ENCODE peak calls at places on chromosomes 5 and 9, in nine cellular contexts. B, H, J, F, Y, K, Z, G and E are unnamed samples.

GRCh38 chr9:93651521-93651950 is 75.2 kb downstream of the PHF2 start:
- DNase-seq in Z (no peak), B (no peak), H (no peak), J (no peak), G (no peak), Y (no peak), K (no peak), F (no peak), E (no peak)

GRCh38 chr5:54663876-54664275 is 146.3 kb downstream of the SNX18 start:
- DNase-seq in Y (no peak), K (no peak), F (peak; percentile 99), B (no peak), Z (peak; percentile 43), H (peak; percentile 92), G (peak; percentile 91), J (peak; percentile 48), E (peak; percentile 79)

GRCh38 chr9:78692871-78693270 is 395.9 kb downstream of the PSAT1 start:
- DNase-seq in K (no peak), G (no peak), H (peak; percentile 15), J (no peak), B (no peak), F (peak; percentile 72), Z (no peak), Y (no peak), E (no peak)

GRCh38 chr9:130451509-130452388 is 7.0 kb downstream of the ASS1 start:
- DNase-seq in K (no peak), G (peak; percentile 78), B (peak; percentile 79), Z (peak; percentile 89), H (peak; percentile 95), F (peak; percentile 95), Y (peak; percentile 74), J (peak; percentile 99), E (peak; percentile 63)

GRCh38 chr9:38708759-38709158 is 11.2 kb downstream of the FAM240B start:
- DNase-seq in Y (no peak), H (peak; percentile 38), K (no peak), G (no peak), F (no peak), J (no peak), B (no peak), Z (no peak), E (no peak)

GRCh38 chr9:93667006-93667405 is 90.6 kb downstream of the PHF2 start:
- DNase-seq in K (no peak), G (no peak), B (no peak), Z (no peak), Y (peak; percentile 18), H (no peak), F (no peak), J (no peak), E (no peak)

GRCh38 chr5:134714120-134714519 is 24.2 kb upstream of the CAMLG start:
- DNase-seq in J (no peak), B (no peak), Z (no peak), Y (no peak), F (no peak), H (no peak), G (no peak), K (no peak), E (no peak)

GRCh38 chr9:129889936-129890717 is 54.9 kb downstream of the USP20 start:
- DNase-seq in Y (peak; percentile 87), K (no peak), F (no peak), B (no peak), Z (no peak), G (no peak), J (no peak), H (no peak), E (no peak)

GRCh38 chr5:109453251-109453650 is 43.5 kb upstream of the PJA2 start:
- DNase-seq in B (no peak), Y (no peak), H (no peak), K (no peak), Z (no peak), J (no peak), G (no peak), F (no peak), E (no peak)

GRCh38 chr5:105508519-105508918 is 1945.9 kb upstream of the NUDT12 start:
- DNase-seq in Y (no peak), H (peak; percentile 59), F (no peak), Z (no peak), B (no peak), K (no peak), J (no peak), G (no peak), E (no peak)

GRCh38 chr9:92715488-92716231 is 45.7 kb upstream of the IPPK start:
- DNase-seq in J (peak; percentile 80), B (no peak), H (no peak), Y (no peak), Z (no peak), G (no peak), K (no peak), F (peak; percentile 47), E (no peak)

GRCh38 chr5:172502969-172503368 is 48.6 kb upstream of the SH3PXD2B start:
- DNase-seq in F (no peak), J (peak; percentile 11), G (no peak), H (no peak), B (no peak), Y (peak; percentile 66), Z (no peak), K (no peak), E (no peak)

GRCh38 chr9:8456327-8456726 is 656.7 kb upstream of the DMAC1 start:
- DNase-seq in B (no peak), Y (no peak), Z (no peak), G (peak; percentile 1), H (no peak), K (no peak), F (peak; percentile 0), J (no peak), E (no peak)

GRCh38 chr5:77155179-77155839 is 55.2 kb upstream of the PDE8B start:
- DNase-seq in G (no peak), F (no peak), B (no peak), H (no peak), K (no peak), J (no peak), Y (no peak), Z (no peak), E (no peak)

GRCh38 chr5:77259479-77259878 is 49.0 kb downstream of the PDE8B start:
- DNase-seq in K (no peak), J (no peak), Z (no peak), Y (no peak), H (no peak), B (no peak), G (no peak), F (no peak), E (no peak)

GRCh38 chr5:95846554-95847260 is 24.2 kb upstream of the GLRX start:
- DNase-seq in B (peak; percentile 56), Z (peak; percentile 76), F (peak; percentile 78), H (peak; percentile 75), K (no peak), J (peak; percentile 59), Y (peak; percentile 65), G (no peak), E (no peak)

GRCh38 chr5:114152656-114153360 is 209.1 kb upstream of the KCNN2 start:
- DNase-seq in B (no peak), G (no peak), F (no peak), Y (no peak), H (no peak), J (no peak), K (no peak), Z (no peak), E (no peak)

GRCh38 chr9:5111696-5112095 is 73.7 kb downstream of the INSL6 start:
- DNase-seq in Z (no peak), J (no peak), K (no peak), F (no peak), Y (no peak), H (no peak), G (no peak), B (no peak), E (no peak)

GRCh38 chr5:143002459-143003327 is 232.5 kb downstream of the ARHGAP26 start:
- DNase-seq in G (peak; percentile 84), Y (no peak), B (no peak), J (no peak), K (no peak), F (peak; percentile 96), Z (peak; percentile 7), H (peak; percentile 91), E (peak; percentile 41)
- TF ChIP-seq CTCF in G (peak; percentile 54), Y (peak; percentile 76), B (no peak), J (no peak), K (peak; percentile 40), F (peak; percentile 64), Z (no peak), H (peak; percentile 58), E (peak; percentile 39)

DNA sequence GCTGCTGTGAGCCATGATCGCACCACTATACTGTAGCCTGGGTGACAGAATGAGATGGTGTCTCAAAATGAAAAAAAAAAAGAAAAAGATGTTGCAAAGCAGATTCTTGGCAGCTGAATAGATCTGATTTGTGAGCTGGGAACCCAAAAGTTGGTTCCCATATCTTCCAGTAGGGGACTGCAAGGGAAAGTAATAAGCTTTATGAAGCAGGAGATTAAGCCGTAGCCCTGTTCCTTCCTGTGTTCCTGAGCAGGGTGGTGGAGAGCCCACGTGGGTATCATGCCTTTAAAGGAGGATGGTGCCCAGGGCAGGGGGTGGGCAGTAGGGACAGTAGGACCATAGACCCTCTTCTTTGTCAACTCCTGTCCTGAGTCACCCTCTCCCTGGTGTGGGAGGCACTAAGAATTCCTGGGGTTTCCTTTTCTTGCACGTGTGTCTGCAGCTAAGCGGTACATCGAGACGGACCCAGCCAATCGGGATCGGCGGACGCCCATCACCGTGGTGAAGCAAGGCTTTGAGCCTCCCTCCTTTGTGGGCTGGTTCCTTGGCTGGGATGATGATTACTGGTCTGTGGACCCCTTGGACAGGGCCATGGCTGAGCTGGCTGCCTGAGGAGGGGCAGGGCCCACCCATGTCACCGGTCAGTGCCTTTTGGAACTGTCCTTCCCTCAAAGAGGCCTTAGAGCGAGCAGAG is 37.9 kb downstream of the STOM start:
- DNase-seq in J (no peak), H (no peak), F (peak; percentile 79), B (no peak), G (no peak), Y (no peak), Z (no peak), K (no peak), E (no peak)
- TF ChIP-seq CTCF in J (no peak), H (peak; percentile 9), F (peak; percentile 63), B (no peak), G (peak; percentile 38), Y (peak; percentile 40), Z (no peak), K (no peak), E (peak; percentile 23)

DNA sequence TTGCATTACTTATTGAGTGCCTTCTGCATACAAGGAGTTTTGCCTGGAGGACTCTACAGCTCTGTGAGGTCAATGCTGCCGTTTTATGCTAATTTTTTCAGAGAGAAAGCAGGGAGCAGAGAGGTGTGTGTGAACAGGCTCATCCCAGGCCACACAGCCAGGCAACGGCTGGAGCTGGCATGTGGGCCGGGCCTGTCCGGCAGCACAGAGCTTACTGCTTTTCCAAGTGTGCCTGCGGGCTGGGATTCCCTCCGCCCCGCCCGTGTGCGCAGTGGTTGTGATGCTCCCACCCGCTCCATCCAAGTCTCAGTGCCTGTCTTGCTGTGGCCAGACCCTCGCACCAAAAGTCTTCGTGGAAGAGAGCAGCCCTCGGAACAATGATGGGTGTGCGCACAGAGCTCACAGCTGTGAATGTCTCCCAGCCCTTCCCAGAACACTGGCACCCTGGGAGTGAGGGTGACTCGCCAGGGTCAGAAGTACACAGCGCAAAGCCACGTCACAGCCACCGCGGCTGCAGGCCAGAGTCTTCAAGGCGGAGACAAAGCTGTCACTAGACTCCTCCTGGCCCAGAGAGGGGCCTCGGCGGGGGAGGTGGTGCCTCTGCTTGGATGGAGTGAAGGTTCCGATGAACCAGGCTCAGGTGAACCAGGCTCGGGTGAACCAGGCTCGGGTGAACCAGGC is 82.8 kb downstream of the COL5A1 start:
- DNase-seq in Y (no peak), G (no peak), Z (no peak), J (no peak), K (no peak), H (peak; percentile 47), F (peak; percentile 58), B (no peak), E (no peak)
- TF ChIP-seq CTCF in Y (no peak), G (no peak), Z (no peak), J (no peak), K (no peak), H (no peak), F (no peak), B (no peak), E (no peak)

GRCh38 chr5:32707394-32707997 is 3.6 kb upstream of the NPR3 start:
- DNase-seq in Y (no peak), G (no peak), H (peak; percentile 60), J (no peak), Z (no peak), B (no peak), F (peak; percentile 47), K (peak; percentile 21), E (no peak)
- TF ChIP-seq CTCF in Y (peak; percentile 73), G (peak; percentile 49), H (peak; percentile 53), J (no peak), Z (peak; percentile 41), B (no peak), F (peak; percentile 68), K (peak; percentile 61), E (peak; percentile 9)